ENCODE peak calls at places on chromosomes 1 and 21, in seven cellular contexts. F, W, R, A, S, T and N are unnamed samples.

GRCh38 chr1:225777058-225777582 is 506 bp upstream of the SRP9 start:
- DNase-seq in F (no peak), W (no peak), R (no peak), A (no peak), S (peak), T (no peak), N (no peak)

GRCh38 chr1:37995773-37996379 is 6.1 kb upstream of the SF3A3 start:
- DNase-seq in F (peak), W (no peak), R (peak), A (peak), S (peak), T (peak), N (no peak)

GRCh38 chr1:174040387-174040786 is 18.2 kb upstream of the RC3H1 start:
- DNase-seq in F (no peak), W (no peak), R (peak), A (peak), S (no peak), T (peak), N (no peak)

GRCh38 chr1:31977361-31978131 is 36.1 kb upstream of the KHDRBS1 start:
- DNase-seq in F (no peak), W (peak), R (peak), A (peak), S (no peak), T (peak), N (peak)

GRCh38 chr1:116786049-116786448 is 31.8 kb downstream of the CD2 start:
- DNase-seq in F (no peak), W (no peak), R (no peak), A (no peak), S (no peak), T (no peak), N (no peak)

GRCh38 chr1:62437273-62437945 is 560 bp downstream of the USP1 start:
- DNase-seq in F (no peak), W (no peak), R (no peak), A (peak), S (peak), T (peak), N (peak)

GRCh38 chr1:110056776-110057175 is 13.7 kb downstream of the ALX3 start:
- DNase-seq in F (no peak), W (no peak), R (peak), A (peak), S (no peak), T (peak), N (no peak)

GRCh38 chr1:219958875-219959417 is 30.6 kb upstream of the SLC30A10 start:
- DNase-seq in F (no peak), W (no peak), R (no peak), A (no peak), S (no peak), T (no peak), N (no peak)

GRCh38 chr1:62941780-62942179 is 157.8 kb downstream of the ATG4C start:
- DNase-seq in F (no peak), W (no peak), R (no peak), A (no peak), S (no peak), T (no peak), N (no peak)

GRCh38 chr1:60343736-60344135 is 270.2 kb upstream of the C1orf87 start:
- DNase-seq in F (no peak), W (no peak), R (no peak), A (no peak), S (no peak), T (no peak), N (no peak)

GRCh38 chr1:159831696-159832225 is 5.1 kb downstream of the SLAMF8 start:
- DNase-seq in F (no peak), W (no peak), R (no peak), A (no peak), S (no peak), T (no peak), N (no peak)

GRCh38 chr1:28885982-28886730 is 28.2 kb upstream of the EPB41 start:
- DNase-seq in F (no peak), W (no peak), R (no peak), A (no peak), S (no peak), T (no peak), N (no peak)

GRCh38 chr21:43597845-43598244 is 61.4 kb downstream of the HSF2BP start:
- DNase-seq in F (no peak), W (no peak), R (no peak), A (no peak), S (no peak), T (no peak), N (no peak)

GRCh38 chr1:111139234-111139955 is 498 bp downstream of the DRAM2 start:
- DNase-seq in F (peak), W (peak), R (peak), A (peak), S (no peak), T (peak), N (no peak)

GRCh38 chr1:230867119-230867902 is 1.0 kb downstream of the C1orf198 start:
- DNase-seq in F (no peak), W (no peak), R (no peak), A (peak), S (no peak), T (no peak), N (no peak)

GRCh38 chr1:46549697-46550681 is 1.5 kb downstream of the KNCN start:
- DNase-seq in F (no peak), W (peak), R (no peak), A (peak), S (no peak), T (peak), N (no peak)

GRCh38 chr1:180595966-180596365 is 35.9 kb upstream of the XPR1 start:
- DNase-seq in F (no peak), W (no peak), R (no peak), A (no peak), S (no peak), T (no peak), N (no peak)

GRCh38 chr1:199687321-199687720 is 340.2 kb upstream of the NR5A2 start:
- DNase-seq in F (no peak), W (no peak), R (peak), A (peak), S (no peak), T (peak), N (no peak)

GRCh38 chr1:243748706-243749283 is 101.2 kb downstream of the AKT3 start:
- DNase-seq in F (no peak), W (peak), R (peak), A (peak), S (no peak), T (peak), N (peak)

GRCh38 chr1:110524311-110525249 is 5.6 kb upstream of the KCNA10 start:
- DNase-seq in F (peak), W (peak), R (peak), A (peak), S (no peak), T (peak), N (peak)

GRCh38 chr1:34164510-34165381 is at the start of gene CSMD2:
- DNase-seq in F (no peak), W (no peak), R (peak), A (peak), S (no peak), T (peak), N (peak)

GRCh38 chr1:114037952-114038867 is 58.9 kb downstream of the OLFML3 start:
- DNase-seq in F (no peak), W (no peak), R (no peak), A (no peak), S (no peak), T (no peak), N (no peak)

GRCh38 chr1:235074335-235075120 is 54.1 kb downstream of the TOMM20 start:
- DNase-seq in F (peak), W (peak), R (peak), A (peak), S (no peak), T (peak), N (peak)

GRCh38 chr1:222914861-222915632 is 100.2 kb downstream of the DISP1 start:
- DNase-seq in F (no peak), W (no peak), R (peak), A (peak), S (no peak), T (peak), N (no peak)

GRCh38 chr21:31801551-31802234 is 69.8 kb upstream of the SCAF4 start:
- DNase-seq in F (no peak), W (no peak), R (no peak), A (no peak), S (no peak), T (no peak), N (no peak)

GRCh38 chr21:30439975-30440374 is at the start of gene KRTAP15-1:
- DNase-seq in F (no peak), W (no peak), R (no peak), A (no peak), S (no peak), T (no peak), N (no peak)
- TF ChIP-seq CTCF in F (no peak), W (no peak), R (no peak), A (no peak), S (no peak), T (no peak), N (no peak)

GRCh38 chr1:167900907-167901306 is 13.0 kb downstream of the ADCY10 start:
- DNase-seq in F (no peak), W (no peak), R (no peak), A (no peak), S (no peak), T (no peak), N (no peak)

GRCh38 chr1:167904641-167905040 is 9.3 kb downstream of the ADCY10 start:
- DNase-seq in F (no peak), W (no peak), R (peak), A (peak), S (no peak), T (peak), N (no peak)

GRCh38 chr1:167909691-167910180 is 4.2 kb downstream of the ADCY10 start:
- DNase-seq in F (no peak), W (peak), R (no peak), A (no peak), S (no peak), T (no peak), N (no peak)

GRCh38 chr1:167905671-167906070 is 8.3 kb downstream of the ADCY10 start:
- DNase-seq in F (no peak), W (no peak), R (no peak), A (peak), S (no peak), T (peak), N (no peak)

DNA sequence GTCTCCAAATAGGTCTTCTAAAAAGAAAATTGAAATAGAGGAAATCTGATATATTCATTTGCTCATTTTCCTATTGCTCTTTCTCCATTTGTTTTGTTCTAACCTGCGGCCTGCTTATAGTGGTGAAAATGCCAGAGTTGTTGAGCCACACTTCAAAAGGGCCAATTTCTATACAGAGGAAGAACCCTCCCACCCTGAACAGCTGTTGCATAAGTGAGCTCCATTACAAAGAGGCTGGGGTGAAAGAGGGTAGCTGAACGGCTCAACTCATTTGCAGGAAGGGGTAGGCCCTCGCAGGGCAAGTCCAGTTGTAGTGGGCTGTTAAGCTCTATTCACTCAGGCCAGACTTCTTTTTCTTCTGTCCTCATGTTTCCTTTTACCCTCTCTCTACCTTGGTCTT is 8.8 kb downstream of the ADCY10 start:
- DNase-seq in F (no peak), W (no peak), R (peak), A (peak), S (no peak), T (peak), N (no peak)
- TF ChIP-seq CTCF in F (no peak), W (no peak), R (no peak), A (no peak), S (no peak), T (no peak), N (no peak)

GRCh38 chr1:165411396-165411795 is 33.5 kb downstream of the RXRG start:
- DNase-seq in F (no peak), W (no peak), R (no peak), A (no peak), S (no peak), T (no peak), N (no peak)

GRCh38 chr1:165407398-165407797 is 37.5 kb downstream of the RXRG start:
- DNase-seq in F (no peak), W (no peak), R (no peak), A (no peak), S (no peak), T (no peak), N (no peak)

GRCh38 chr1:165403835-165404482 is 41.0 kb downstream of the RXRG start:
- DNase-seq in F (peak), W (peak), R (no peak), A (no peak), S (no peak), T (peak), N (peak)

GRCh38 chr1:165409957-165410356 is 35.0 kb downstream of the RXRG start:
- DNase-seq in F (no peak), W (no peak), R (no peak), A (no peak), S (no peak), T (no peak), N (no peak)

DNA sequence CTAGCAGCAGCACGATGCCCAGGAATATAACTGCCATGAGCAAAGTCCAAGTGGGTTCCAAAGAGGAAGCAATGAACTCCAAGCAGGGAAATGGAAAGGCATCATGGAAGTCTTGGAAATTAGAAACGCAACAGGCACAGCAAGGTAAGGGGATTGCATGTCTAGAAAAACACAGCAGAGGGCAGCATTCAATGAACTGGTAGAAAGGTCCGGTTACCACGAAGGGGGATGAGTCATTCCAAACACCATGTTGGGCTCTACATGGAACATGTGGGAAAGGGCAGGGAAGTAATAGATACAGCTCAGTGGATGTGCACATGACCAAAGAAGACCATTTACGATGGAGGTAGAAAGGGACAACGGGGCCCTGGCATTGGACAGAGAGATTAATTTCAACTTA is 36.4 kb downstream of the RXRG start:
- DNase-seq in F (peak), W (peak), R (peak), A (peak), S (no peak), T (peak), N (no peak)
- TF ChIP-seq CTCF in F (peak), W (peak), R (no peak), A (peak), S (no peak), T (peak), N (no peak)

DNA sequence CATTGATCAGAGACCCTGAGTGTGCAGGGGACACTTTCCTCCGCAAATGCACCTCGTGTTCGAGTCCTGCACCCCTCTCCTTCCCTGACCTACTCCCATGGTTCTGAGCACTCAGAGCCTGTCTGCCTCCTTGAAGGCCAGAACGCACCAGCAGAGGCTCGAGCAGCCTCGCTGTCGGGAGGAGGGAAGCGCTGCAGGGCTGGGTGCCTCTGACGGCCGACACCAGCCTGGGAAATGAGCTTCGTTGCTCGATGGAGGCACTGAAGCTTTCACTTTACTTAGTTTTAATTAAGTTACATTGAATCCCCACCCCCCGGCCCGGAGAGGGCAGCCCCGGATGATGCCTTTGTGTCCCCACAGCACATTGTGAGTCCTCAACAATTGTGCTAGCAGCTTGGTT is 156.3 kb upstream of the ARHGEF16 start:
- DNase-seq in F (no peak), W (no peak), R (no peak), A (no peak), S (no peak), T (no peak), N (no peak)
- TF ChIP-seq CTCF in F (no peak), W (no peak), R (no peak), A (no peak), S (no peak), T (no peak), N (no peak)

DNA sequence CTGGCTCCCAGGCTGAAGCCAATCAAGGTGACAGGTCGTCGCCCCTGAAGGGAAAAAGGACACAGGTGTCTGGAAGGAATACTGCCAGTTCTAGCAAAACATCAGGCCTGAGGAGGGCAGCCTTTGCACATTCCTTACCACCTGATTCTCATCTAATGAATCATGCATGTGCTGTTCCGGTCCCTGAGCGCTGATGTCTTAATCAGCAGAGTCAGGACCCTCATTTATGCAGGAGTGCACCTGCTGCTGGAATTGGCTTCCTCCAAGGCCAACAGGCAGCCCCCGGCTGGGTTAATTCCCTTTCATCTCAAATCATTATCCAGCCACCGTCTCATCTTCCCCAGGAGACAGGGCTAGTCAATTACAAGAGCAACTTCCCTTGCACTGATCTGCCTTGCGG is 62.3 kb downstream of the TMCO4 start:
- DNase-seq in F (no peak), W (no peak), R (no peak), A (peak), S (no peak), T (peak), N (no peak)
- TF ChIP-seq CTCF in F (no peak), W (no peak), R (no peak), A (no peak), S (no peak), T (peak), N (no peak)

GRCh38 chr1:11320153-11320936 is 47.3 kb downstream of the UBIAD1 start:
- DNase-seq in F (no peak), W (peak), R (no peak), A (no peak), S (no peak), T (no peak), N (peak)
- TF ChIP-seq CTCF in F (peak), W (peak), R (peak), A (peak), S (no peak), T (peak), N (peak)

GRCh38 chr1:205319081-205320018 is 2.2 kb downstream of the NUAK2 start:
- DNase-seq in F (peak), W (no peak), R (peak), A (peak), S (peak), T (peak), N (no peak)

GRCh38 chr1:205323794-205324193 is 2.2 kb upstream of the NUAK2 start:
- DNase-seq in F (no peak), W (no peak), R (no peak), A (no peak), S (no peak), T (no peak), N (no peak)

GRCh38 chr1:205318231-205318991 is 3.1 kb downstream of the NUAK2 start:
- DNase-seq in F (no peak), W (no peak), R (no peak), A (no peak), S (no peak), T (no peak), N (no peak)

GRCh38 chr1:205321959-205322283 is 376 bp upstream of the NUAK2 start:
- DNase-seq in F (no peak), W (no peak), R (no peak), A (no peak), S (no peak), T (no peak), N (no peak)

DNA sequence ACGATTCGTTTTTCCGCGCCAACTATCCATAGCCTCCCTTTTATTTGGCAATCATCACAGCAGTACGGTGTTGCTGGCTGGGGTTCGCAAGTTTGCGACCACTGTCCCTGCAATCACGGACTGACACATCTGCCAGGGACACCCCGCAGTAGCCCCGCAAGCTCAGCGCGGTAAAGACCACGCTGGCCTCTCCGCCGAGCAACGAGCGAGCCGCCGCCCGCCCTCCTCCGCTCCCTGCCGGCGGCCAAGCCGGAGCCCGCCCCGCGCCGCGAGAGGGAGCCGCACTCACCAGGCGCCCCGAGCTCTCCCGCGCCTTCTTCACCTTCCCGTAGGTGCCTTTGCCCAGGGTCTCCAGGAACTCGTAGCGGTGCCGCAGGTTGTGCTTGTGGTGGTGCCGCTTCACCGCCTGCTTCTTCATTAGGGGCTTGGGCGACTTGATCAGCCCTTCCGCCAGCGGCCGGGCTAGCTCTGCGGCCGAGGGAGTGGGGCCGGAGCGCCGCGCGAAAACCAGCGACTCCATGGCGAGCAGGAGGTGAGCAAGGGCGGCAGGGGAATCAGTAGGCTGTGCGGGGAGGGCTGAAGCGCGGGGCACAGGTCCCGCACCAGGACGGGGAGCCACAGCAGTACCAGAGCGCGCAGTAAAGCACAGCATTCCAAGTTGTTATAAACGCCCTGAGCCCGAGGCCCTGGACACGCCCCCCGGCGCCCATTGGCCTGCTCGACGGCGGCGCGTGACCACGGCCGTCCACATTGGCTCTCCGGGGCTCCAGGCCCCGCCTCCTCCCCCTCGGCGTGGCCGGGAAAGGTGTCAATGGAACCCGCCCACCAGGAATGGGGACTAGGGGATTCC is at the start of gene NUAK2:
- DNase-seq in F (peak), W (peak), R (peak), A (peak), S (peak), T (peak), N (peak)
- TF ChIP-seq CTCF in F (no peak), W (peak), R (peak), A (peak), S (peak), T (peak), N (peak)

GRCh38 chr1:48870596-48870995 is 93.9 kb upstream of the BEND5 start:
- DNase-seq in F (no peak), W (peak), R (no peak), A (peak), S (no peak), T (peak), N (no peak)
- TF ChIP-seq CTCF in F (peak), W (peak), R (peak), A (peak), S (peak), T (peak), N (peak)

GRCh38 chr1:4655674-4656532 is 1.5 kb downstream of the AJAP1 start:
- DNase-seq in F (no peak), W (peak), R (peak), A (peak), S (no peak), T (peak), N (peak)

GRCh38 chr1:4657920-4658585 is 3.6 kb downstream of the AJAP1 start:
- DNase-seq in F (no peak), W (no peak), R (no peak), A (no peak), S (no peak), T (no peak), N (no peak)

GRCh38 chr1:4654764-4655673 is 610 bp downstream of the AJAP1 start:
- DNase-seq in F (no peak), W (no peak), R (no peak), A (no peak), S (no peak), T (no peak), N (peak)

GRCh38 chr1:4657244-4657789 is 2.9 kb downstream of the AJAP1 start:
- DNase-seq in F (no peak), W (no peak), R (no peak), A (no peak), S (no peak), T (no peak), N (no peak)

GRCh38 chr1:4656533-4657140 is 2.2 kb downstream of the AJAP1 start:
- DNase-seq in F (no peak), W (no peak), R (no peak), A (no peak), S (no peak), T (no peak), N (no peak)
- TF ChIP-seq CTCF in F (no peak), W (no peak), R (no peak), A (no peak), S (no peak), T (no peak), N (no peak)

GRCh38 chr1:240608707-240609106 is 3.2 kb downstream of the GREM2 start:
- DNase-seq in F (no peak), W (peak), R (no peak), A (no peak), S (no peak), T (peak), N (no peak)
- TF ChIP-seq CTCF in F (no peak), W (no peak), R (peak), A (peak), S (no peak), T (peak), N (peak)